ENCODE peak calls at places on chromosome 22, in six cellular contexts. P is hepatocyte, E is PC-3, C is heart right ventricle, I is transverse colon, S is lower lobe of right lung. T is an unnamed sample. For H3K9me3, the result is how much of the 10 kb centered on the place peaks cover.

GRCh38 chr22:38829485-38829884 is 14.3 kb downstream of the NPTXR start:
- DNase-seq in P (no peak), E (no peak), C (no peak), I (no peak), S (no peak), T (no peak)

GRCh38 chr22:41699264-41700104 is at the start of gene MEI1:
- DNase-seq in P (peak), E (no peak), C (peak), I (peak), S (peak), T (no peak)

GRCh38 chr22:26215766-26216165 is 46.5 kb downstream of the SEZ6L start:
- DNase-seq in P (no peak), E (no peak), C (no peak), I (no peak), S (no peak), T (no peak)

GRCh38 chr22:36763576-36763975 is 12.3 kb downstream of the IFT27 start:
- DNase-seq in P (no peak), E (peak), C (no peak), I (no peak), S (no peak), T (no peak)

GRCh38 chr22:21568207-21569075 is 927 bp downstream of the UBE2L3 start:
- DNase-seq in P (peak), E (no peak), C (peak), I (peak), S (no peak), T (peak)

GRCh38 chr22:29450222-29450621 is 11.8 kb downstream of the RFPL1 start:
- DNase-seq in P (no peak), E (no peak), C (no peak), I (no peak), S (no peak), T (no peak)

GRCh38 chr22:28899199-28899853 is 16.0 kb downstream of the ZNRF3 start:
- DNase-seq in P (no peak), E (no peak), C (no peak), I (no peak), S (no peak), T (no peak)

GRCh38 chr22:27504360-27504759 is 297.2 kb downstream of the MN1 start:
- DNase-seq in P (no peak), E (no peak), C (no peak), I (no peak), S (no peak), T (no peak)

GRCh38 chr22:36797988-36798670 is 18.7 kb downstream of the PVALB start:
- DNase-seq in P (no peak), E (no peak), C (no peak), I (no peak), S (no peak), T (no peak)

GRCh38 chr22:36736701-36737320 is 33.3 kb upstream of the CACNG2 start:
- DNase-seq in P (no peak), E (no peak), C (no peak), I (no peak), S (no peak), T (no peak)

GRCh38 chr22:23225724-23226496 is 45.6 kb downstream of the BCR start:
- DNase-seq in P (no peak), E (peak), C (peak), I (peak), S (peak), T (no peak)

GRCh38 chr22:29093501-29093921 is 20.7 kb downstream of the KREMEN1 start:
- DNase-seq in P (no peak), E (no peak), C (peak), I (no peak), S (no peak), T (no peak)

GRCh38 chr22:26471522-26471921 is 12.1 kb downstream of the HPS4 start:
- DNase-seq in P (peak), E (peak), C (no peak), I (no peak), S (no peak), T (no peak)

GRCh38 chr22:43263645-43264514 is 76.9 kb upstream of the TTLL12 start:
- DNase-seq in P (peak), E (no peak), C (peak), I (peak), S (peak), T (no peak)

GRCh38 chr22:25130462-25130861 is 69.2 kb upstream of the CRYBB3 start:
- DNase-seq in P (no peak), E (no peak), C (no peak), I (peak), S (no peak), T (no peak)

GRCh38 chr22:38167988-38168407 is 13.6 kb downstream of the PLA2G6 start:
- DNase-seq in P (no peak), E (no peak), C (peak), I (no peak), S (no peak), T (peak)

DNA sequence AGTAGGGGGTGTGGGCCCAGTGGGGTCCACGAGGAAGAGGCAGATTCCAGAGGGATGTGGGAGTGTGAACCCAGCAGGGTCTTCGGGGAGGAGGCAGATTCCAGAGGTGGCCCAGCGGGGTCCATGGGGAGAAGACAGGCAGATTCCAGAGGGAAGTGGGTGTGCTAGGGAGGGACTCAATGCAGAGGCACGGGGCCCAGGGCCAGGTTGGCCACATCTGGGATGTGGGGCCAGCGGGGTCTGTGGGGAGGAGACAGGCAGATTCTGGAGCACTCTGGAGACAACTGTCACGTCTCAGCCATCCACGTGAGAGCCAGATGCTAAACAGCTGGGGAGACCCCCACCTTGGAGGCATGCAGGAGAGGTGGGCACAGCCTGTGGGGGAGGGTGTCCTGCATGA is 582.6 kb downstream of the TBC1D22A start:
- DNase-seq in P (no peak), E (no peak), C (no peak), I (no peak), S (no peak), T (no peak)
- H3K9me3 ChIP-seq in P (under half), E (under half), C (under half), I (under half), S (under half), T (under half)

DNA sequence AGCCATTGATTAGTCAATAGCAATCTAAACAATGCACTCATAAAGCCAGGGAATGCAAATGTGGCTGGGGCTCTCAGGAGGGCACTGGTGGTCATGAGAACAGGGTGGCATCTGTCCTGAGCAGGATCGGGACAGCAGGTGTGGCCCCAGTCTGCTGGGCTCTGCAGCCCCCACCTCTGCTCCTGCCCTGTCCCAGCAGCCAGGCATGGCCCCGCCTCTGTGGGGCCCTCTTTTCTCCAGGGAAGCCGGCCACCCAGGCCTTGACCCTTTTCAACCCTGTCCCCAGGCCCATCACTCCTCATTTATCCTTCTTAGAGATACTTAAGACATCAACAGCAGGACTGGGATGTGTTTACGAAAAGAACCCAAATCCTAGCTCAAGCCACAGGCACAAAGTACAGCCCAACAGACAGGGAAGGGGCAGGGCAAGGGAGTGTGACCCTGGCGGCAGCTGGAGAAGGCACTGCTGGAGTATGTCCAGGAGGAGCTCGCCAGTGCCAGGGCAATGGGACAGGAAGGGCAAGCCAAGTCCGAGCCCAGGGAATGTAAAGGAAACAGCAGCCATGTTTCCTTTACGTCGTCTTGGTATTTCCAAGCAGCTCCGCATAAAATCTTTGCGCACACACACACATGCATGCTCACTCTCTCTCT is 59.9 kb downstream of the DGCR2 start:
- DNase-seq in P (no peak), E (peak), C (no peak), I (no peak), S (peak), T (peak)
- TF ChIP-seq CTCF in P (no peak), E (no peak), C (no peak), I (no peak), S (no peak), T (peak)

GRCh38 chr22:40476341-40476740 is 105.9 kb downstream of the SGSM3 start:
- DNase-seq in P (no peak), E (no peak), C (no peak), I (no peak), S (no peak), T (no peak)
- H3K4me3 ChIP-seq in P (no peak), E (no peak), C (no peak), I (no peak), S (no peak), T (no peak)

DNA sequence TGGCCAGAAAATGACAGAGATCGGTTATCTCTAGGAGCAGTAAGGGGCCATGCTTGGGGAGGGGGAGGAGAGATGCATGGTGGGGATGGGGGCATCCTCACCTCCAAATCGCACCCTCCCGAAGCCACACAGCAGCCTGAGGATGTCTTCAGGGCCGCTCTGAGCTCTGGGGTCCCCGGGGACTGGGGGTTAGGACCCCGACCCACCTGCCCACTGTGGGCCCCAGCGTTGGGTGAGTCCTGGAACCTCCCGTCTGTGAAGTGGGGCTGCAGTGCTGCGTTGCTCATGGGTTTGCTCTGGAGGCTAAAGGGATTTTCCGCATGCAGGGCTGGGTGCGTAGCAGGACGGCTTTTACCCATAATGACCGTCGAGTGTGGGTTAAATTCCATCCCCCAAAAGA is 1046.3 kb downstream of the BRD1 start:
- DNase-seq in P (no peak), E (no peak), C (no peak), I (no peak), S (no peak), T (no peak)
- H3K9me3 ChIP-seq in P (under half), E (under half), C (under half), I (under half), S (under half), T (under half)

DNA sequence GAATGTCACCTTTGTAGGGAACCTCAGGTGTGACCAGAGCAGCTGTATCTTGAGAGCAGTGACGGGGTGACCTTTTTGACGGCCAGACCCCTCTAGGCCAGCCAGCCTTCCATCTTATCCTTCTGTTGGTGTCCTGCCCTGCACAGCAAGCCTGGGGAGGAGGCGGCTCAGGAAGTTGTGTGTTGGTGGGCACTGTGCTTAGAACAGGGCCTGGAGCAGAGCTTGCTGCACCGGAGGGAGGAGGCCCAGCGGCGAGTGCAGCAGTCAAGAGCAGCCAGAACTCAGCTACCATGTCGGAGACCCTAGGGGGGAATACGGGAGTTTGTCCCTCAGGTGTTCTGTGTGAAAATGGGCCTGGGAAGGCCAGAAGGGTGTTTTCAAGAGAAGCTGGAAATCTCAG is 129.4 kb downstream of the OSBP2 start:
- DNase-seq in P (no peak), E (no peak), C (no peak), I (no peak), S (no peak), T (no peak)
- TF ChIP-seq CTCF in P (no peak), E (no peak), C (no peak), I (no peak), S (no peak), T (no peak)

GRCh38 chr22:46067159-46068111 is 82.9 kb upstream of the PPARA start:
- DNase-seq in P (no peak), E (peak), C (no peak), I (peak), S (peak), T (no peak)
- H3K4me3 ChIP-seq in P (no peak), E (peak), C (peak), I (peak), S (peak), T (no peak)

GRCh38 chr22:19615867-19616581 is 91.8 kb upstream of the CLDN5 start:
- DNase-seq in P (no peak), E (no peak), C (no peak), I (no peak), S (no peak), T (no peak)
- H3K9me3 ChIP-seq in P (under half), E (under half), C (under half), I (under half), S (under half), T (under half)

GRCh38 chr22:19910180-19910744 is 31.3 kb upstream of the COMT start:
- DNase-seq in P (no peak), E (no peak), C (no peak), I (no peak), S (no peak), T (no peak)
- TF ChIP-seq CTCF in P (no peak), E (no peak), C (no peak), I (no peak), S (no peak), T (no peak)

GRCh38 chr22:50546326-50547230 is 879 bp downstream of the KLHDC7B start:
- DNase-seq in P (no peak), E (no peak), C (no peak), I (no peak), S (peak), T (no peak)
- H3K4me3 ChIP-seq in P (no peak), E (no peak), C (no peak), I (no peak), S (no peak), T (no peak)

GRCh38 chr22:47335460-47335859 is 573.0 kb downstream of the TBC1D22A start:
- DNase-seq in P (no peak), E (no peak), C (no peak), I (no peak), S (no peak), T (no peak)
- H3K9me3 ChIP-seq in P (under half), E (under half), C (under half), I (under half), S (under half), T (under half)